ENCODE peak calls at places on chromosomes 12 and 14, in six cellular contexts. O, I, A, G, Q and Z are unnamed samples.

GRCh38 chr14:91284791-91285548 is 40.5 kb upstream of the GPR68 start:
- DNase-seq in O (no peak), I (no peak), A (no peak), G (no peak), Q (no peak), Z (no peak)

GRCh38 chr12:12108441-12109058 is 37.8 kb downstream of the BCL2L14 start:
- DNase-seq in O (no peak), I (no peak), A (no peak), G (no peak), Q (no peak), Z (no peak)

GRCh38 chr14:68775614-68776126 is 17.2 kb downstream of the ZFP36L1 start:
- DNase-seq in O (no peak), I (no peak), A (no peak), G (no peak), Q (no peak), Z (no peak)

GRCh38 chr12:39451977-39452376 is 9.1 kb upstream of the KIF21A start:
- DNase-seq in O (no peak), I (no peak), A (peak; percentile 47), G (no peak), Q (no peak), Z (no peak)

GRCh38 chr12:26318661-26319068 is 123.3 kb downstream of the SSPN start:
- DNase-seq in O (peak; percentile 64), I (no peak), A (no peak), G (no peak), Q (no peak), Z (no peak)

GRCh38 chr14:75200451-75200850 is 24.0 kb upstream of the TMED10 start:
- DNase-seq in O (no peak), I (no peak), A (no peak), G (no peak), Q (no peak), Z (no peak)

GRCh38 chr14:104724981-104725771 is 1.1 kb downstream of the ADSS1 start:
- DNase-seq in O (peak; percentile 75), I (no peak), A (peak; percentile 58), G (no peak), Q (no peak), Z (peak; percentile 70)

GRCh38 chr12:20716985-20717384 is 21.9 kb downstream of the SLCO1C1 start:
- DNase-seq in O (no peak), I (no peak), A (no peak), G (no peak), Q (no peak), Z (no peak)

GRCh38 chr12:52794479-52795331 is 1.2 kb downstream of the KRT3 start:
- DNase-seq in O (no peak), I (peak; percentile 22), A (no peak), G (no peak), Q (no peak), Z (no peak)

GRCh38 chr14:58639842-58640484 is 2.2 kb downstream of the DACT1 start:
- DNase-seq in O (peak; percentile 47), I (peak; percentile 50), A (peak; percentile 72), G (no peak), Q (no peak), Z (peak; percentile 13)

GRCh38 chr12:8681129-8681902 is 16.5 kb upstream of the RIMKLB start:
- DNase-seq in O (peak; percentile 30), I (no peak), A (no peak), G (no peak), Q (no peak), Z (no peak)

GRCh38 chr12:52437508-52437907 is 3.3 kb upstream of the KRT75 start:
- DNase-seq in O (no peak), I (no peak), A (no peak), G (no peak), Q (no peak), Z (no peak)

GRCh38 chr12:85007836-85008235 is 28.2 kb downstream of the TSPAN19 start:
- DNase-seq in O (no peak), I (no peak), A (no peak), G (no peak), Q (no peak), Z (no peak)

GRCh38 chr14:58607571-58608317 is 30.0 kb upstream of the DACT1 start:
- DNase-seq in O (no peak), I (peak; percentile 61), A (no peak), G (no peak), Q (no peak), Z (no peak)

GRCh38 chr12:129966086-129966640 is 62.3 kb upstream of the TMEM132D start:
- DNase-seq in O (no peak), I (no peak), A (no peak), G (no peak), Q (no peak), Z (no peak)

GRCh38 chr12:46556105-46556559 is 183.6 kb upstream of the SLC38A2 start:
- DNase-seq in O (no peak), I (peak; percentile 95), A (no peak), G (no peak), Q (no peak), Z (no peak)

GRCh38 chr14:45253070-45253753 is at the start of gene MIS18BP1:
- DNase-seq in O (peak; percentile 96), I (peak; percentile 82), A (peak; percentile 93), G (peak; percentile 94), Q (peak; percentile 78), Z (peak; percentile 92)

GRCh38 chr14:75864352-75864751 is 117.4 kb downstream of the TGFB3 start:
- DNase-seq in O (no peak), I (peak; percentile 90), A (no peak), G (no peak), Q (no peak), Z (no peak)

GRCh38 chr12:110616471-110617115 is 2.7 kb downstream of the TCTN1 start:
- DNase-seq in O (no peak), I (no peak), A (no peak), G (no peak), Q (no peak), Z (no peak)

GRCh38 chr14:34201909-34202622 is 251.2 kb upstream of the EGLN3 start:
- DNase-seq in O (no peak), I (no peak), A (peak; percentile 28), G (peak; percentile 3), Q (no peak), Z (no peak)

GRCh38 chr14:58280954-58281787 is 17.2 kb upstream of the ARID4A start:
- DNase-seq in O (peak; percentile 61), I (peak; percentile 63), A (peak; percentile 75), G (no peak), Q (no peak), Z (no peak)

GRCh38 chr12:6567112-6567680 is 895 bp downstream of the NOP2 start:
- DNase-seq in O (no peak), I (no peak), A (no peak), G (no peak), Q (no peak), Z (no peak)

GRCh38 chr12:56487448-56488040 is 417 bp downstream of the GLS2 start:
- DNase-seq in O (peak; percentile 25), I (no peak), A (peak; percentile 34), G (peak; percentile 18), Q (no peak), Z (peak; percentile 1)

GRCh38 chr12:23083267-23083666 is 458.3 kb downstream of the ETNK1 start:
- DNase-seq in O (no peak), I (peak; percentile 92), A (no peak), G (no peak), Q (no peak), Z (no peak)

GRCh38 chr12:113413488-113413939 is 8.7 kb upstream of the SDSL start:
- DNase-seq in O (no peak), I (no peak), A (no peak), G (no peak), Q (no peak), Z (no peak)

GRCh38 chr12:52956987-52957386 is 8.1 kb downstream of the KRT18 start:
- DNase-seq in O (no peak), I (no peak), A (no peak), G (no peak), Q (no peak), Z (no peak)

GRCh38 chr14:91100086-91100485 is 13.8 kb upstream of the DGLUCY start:
- DNase-seq in O (no peak), I (no peak), A (peak; percentile 82), G (peak; percentile 7), Q (no peak), Z (no peak)

GRCh38 chr14:51534623-51535022 is 117.1 kb upstream of the FRMD6 start:
- DNase-seq in O (no peak), I (no peak), A (no peak), G (no peak), Q (no peak), Z (no peak)

GRCh38 chr12:109720152-109720855 is 6.7 kb downstream of the FAM222A start:
- DNase-seq in O (peak; percentile 49), I (no peak), A (peak; percentile 91), G (no peak), Q (peak; percentile 45), Z (peak; percentile 76)

GRCh38 chr12:10722502-10722904 is 620 bp downstream of the YBX3 start:
- DNase-seq in O (peak; percentile 33), I (no peak), A (no peak), G (peak; percentile 36), Q (no peak), Z (no peak)

GRCh38 chr12:132783917-132784531 is 22.4 kb upstream of the ANKLE2 start:
- DNase-seq in O (no peak), I (no peak), A (no peak), G (no peak), Q (no peak), Z (peak; percentile 16)

GRCh38 chr14:30610719-30611388 is 11.3 kb upstream of the SCFD1 start:
- DNase-seq in O (peak; percentile 39), I (no peak), A (peak; percentile 45), G (no peak), Q (no peak), Z (peak; percentile 32)

GRCh38 chr12:45547822-45548221 is 181.7 kb upstream of the ARID2 start:
- DNase-seq in O (no peak), I (no peak), A (no peak), G (no peak), Q (no peak), Z (no peak)

GRCh38 chr12:25496098-25496587 is 56.9 kb downstream of the LMNTD1 start:
- DNase-seq in O (no peak), I (no peak), A (no peak), G (no peak), Q (no peak), Z (no peak)

GRCh38 chr12:130761537-130762318 is 45.6 kb upstream of the RIMBP2 start:
- DNase-seq in O (peak; percentile 32), I (no peak), A (peak; percentile 12), G (peak; percentile 55), Q (no peak), Z (no peak)

GRCh38 chr14:70714055-70714550 is 72.4 kb downstream of the TTC9 start:
- DNase-seq in O (peak; percentile 41), I (no peak), A (peak; percentile 8), G (peak; percentile 12), Q (no peak), Z (no peak)